ENCODE peak calls at places on chromosome 17, in nine cellular contexts. G is activated gamma-delta T cell treated with anti-CD3 and anti-CD28 coated beads, Interleukin-2, amount 50 U/mL, for 16 hours; X is sigmoid colon; C is AG08396; V is ovary; M is A549; F is skeletal muscle cell; Z is posterior cingulate gyrus; I is NCI-H345. S is an unnamed sample.

GRCh38 chr17:69302682-69303081 is 24.3 kb downstream of the ABCA5 start:
- DNase-seq in X (no peak), I (no peak), Z (no peak), M (no peak), F (no peak), C (no peak), V (no peak), G (no peak), S (no peak)

GRCh38 chr17:49434821-49435581 is 20.3 kb upstream of the PHB1 start:
- DNase-seq in F (no peak), Z (no peak), M (peak), C (peak), V (no peak), X (no peak), I (peak), G (peak), S (no peak)

GRCh38 chr17:43908111-43908721 is 880 bp upstream of the MPP2 start:
- DNase-seq in G (peak), F (no peak), X (peak), C (peak), V (peak), M (peak), I (peak), Z (peak), S (peak)

GRCh38 chr17:27153005-27153404 is 140.9 kb upstream of the WSB1 start:
- DNase-seq in C (no peak), F (no peak), X (no peak), G (no peak), V (no peak), Z (peak), I (no peak), M (no peak), S (peak)

GRCh38 chr17:29219378-29220047 is 27.1 kb upstream of the CRYBA1 start:
- DNase-seq in C (peak), M (peak), G (peak), V (peak), Z (peak), I (peak), F (peak), X (peak), S (peak)

GRCh38 chr17:50461550-50462132 is 7.0 kb downstream of the CHAD start:
- DNase-seq in M (no peak), V (no peak), I (no peak), C (no peak), F (no peak), X (no peak), Z (peak), G (no peak), S (no peak)

GRCh38 chr17:39719563-39719962 is 10.8 kb downstream of the MIEN1 start:
- DNase-seq in V (no peak), X (no peak), M (no peak), I (no peak), C (no peak), G (no peak), F (no peak), Z (no peak), S (no peak)

GRCh38 chr17:31313982-31314787 is at the start of gene EVI2B:
- DNase-seq in V (no peak), C (no peak), M (no peak), X (no peak), I (no peak), F (no peak), Z (no peak), G (no peak), S (no peak)

GRCh38 chr17:4858880-4859260 is 25.7 kb downstream of the MINK1 start:
- DNase-seq in G (no peak), F (no peak), X (peak), V (no peak), Z (peak), M (no peak), C (peak), I (no peak), S (peak)

GRCh38 chr17:18187816-18188761 is 4.5 kb downstream of the ALKBH5 start:
- DNase-seq in I (no peak), F (no peak), Z (no peak), M (no peak), V (no peak), X (peak), C (peak), G (no peak), S (no peak)

GRCh38 chr17:40529991-40530390 is 28.6 kb upstream of the TNS4 start:
- DNase-seq in M (no peak), I (no peak), V (no peak), C (no peak), G (no peak), Z (no peak), F (no peak), X (no peak), S (no peak)